ENCODE peak calls at places on chromosomes 12 and 14, in six cellular contexts. One of them, this sample, is unnamed.

GRCh38 chr12:120327593-120327992 is at the start of gene PLA2G1B:
- DNase-seq in A549: no peak
- DNase-seq in GM12878: no peak
- DNase-seq in H1: no peak
- DNase-seq in K562: no peak
- DNase-seq in HCT116: no peak
- DNase-seq in this sample: no peak

GRCh38 chr12:459430-460258 is at the start of gene B4GALNT3:
- DNase-seq in A549: peak
- DNase-seq in GM12878: no peak
- DNase-seq in H1: peak
- DNase-seq in K562: peak
- DNase-seq in HCT116: peak
- DNase-seq in this sample: peak

GRCh38 chr12:6084261-6084968 is 40.1 kb downstream of the VWF start:
- DNase-seq in A549: peak
- DNase-seq in GM12878: no peak
- DNase-seq in H1: peak
- DNase-seq in K562: no peak
- DNase-seq in HCT116: peak
- DNase-seq in this sample: peak

GRCh38 chr12:77947326-77947725 is 116.6 kb downstream of the NAV3 start:
- DNase-seq in A549: peak
- DNase-seq in GM12878: no peak
- DNase-seq in H1: no peak
- DNase-seq in K562: no peak
- DNase-seq in HCT116: no peak
- DNase-seq in this sample: no peak

GRCh38 chr14:103533999-103534575 is 5.1 kb downstream of the TRMT61A start:
- DNase-seq in A549: no peak
- DNase-seq in GM12878: no peak
- DNase-seq in H1: no peak
- DNase-seq in K562: no peak
- DNase-seq in HCT116: no peak
- DNase-seq in this sample: no peak

GRCh38 chr12:103933237-103933636 is 3.0 kb downstream of the HSP90B1 start:
- DNase-seq in A549: no peak
- DNase-seq in GM12878: no peak
- DNase-seq in H1: no peak
- DNase-seq in K562: no peak
- DNase-seq in HCT116: no peak
- DNase-seq in this sample: no peak

GRCh38 chr12:59087077-59087673 is 166.9 kb upstream of the LRIG3 start:
- DNase-seq in A549: no peak
- DNase-seq in GM12878: no peak
- DNase-seq in H1: no peak
- DNase-seq in K562: no peak
- DNase-seq in HCT116: peak
- DNase-seq in this sample: peak

GRCh38 chr12:24562761-24563392 is 386.0 kb downstream of the BCAT1 start:
- DNase-seq in A549: peak
- DNase-seq in GM12878: no peak
- DNase-seq in H1: peak
- DNase-seq in K562: no peak
- DNase-seq in HCT116: no peak
- DNase-seq in this sample: peak

GRCh38 chr12:80834724-80835123 is 103.0 kb downstream of the LIN7A start:
- DNase-seq in A549: no peak
- DNase-seq in GM12878: no peak
- DNase-seq in H1: no peak
- DNase-seq in K562: no peak
- DNase-seq in HCT116: no peak
- DNase-seq in this sample: no peak

GRCh38 chr12:40473979-40474378 is 218.3 kb upstream of the CNTN1 start:
- DNase-seq in A549: no peak
- DNase-seq in GM12878: no peak
- DNase-seq in H1: no peak
- DNase-seq in K562: no peak
- DNase-seq in HCT116: no peak
- DNase-seq in this sample: no peak

DNA sequence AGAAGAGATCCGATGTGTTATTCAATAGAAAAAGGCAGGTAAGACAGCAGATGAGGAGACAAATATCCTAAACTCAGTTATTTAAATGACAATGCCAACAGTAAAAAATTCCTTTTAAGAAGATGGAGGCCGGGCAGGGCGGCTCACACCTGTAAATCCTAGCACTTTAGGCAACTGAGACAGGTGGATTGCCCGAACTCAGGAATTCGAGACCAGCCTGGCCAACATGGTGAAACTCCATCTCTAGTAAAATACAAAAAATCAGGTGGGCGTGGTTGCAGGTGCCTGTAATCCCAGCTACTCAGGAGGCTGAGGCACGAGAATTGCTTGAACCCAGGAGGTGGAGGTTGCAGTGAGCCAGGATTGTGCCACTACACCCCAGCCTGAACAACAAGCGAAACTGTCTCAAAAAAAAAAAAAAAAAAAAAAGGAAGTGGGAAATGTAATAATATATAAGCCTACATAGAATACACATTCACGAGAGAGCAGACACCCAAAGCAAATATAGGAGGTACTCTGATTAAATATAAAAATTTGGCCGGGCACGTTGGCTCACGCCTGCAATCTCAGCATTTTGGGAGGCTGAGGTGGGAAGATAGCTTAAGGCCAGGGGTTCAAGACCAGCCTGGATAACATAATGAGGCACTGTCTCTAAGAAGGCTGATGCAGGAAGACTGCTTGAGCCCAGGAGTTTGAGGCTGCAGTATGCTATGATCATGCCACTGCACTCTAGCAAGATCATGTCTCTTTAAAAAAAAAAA is 19.0 kb downstream of the CORO1C start:
- DNase-seq in A549: no peak
- DNase-seq in GM12878: no peak
- DNase-seq in H1: peak
- DNase-seq in K562: no peak
- DNase-seq in HCT116: no peak
- DNase-seq in this sample: no peak
- H3K4me2 ChIP-seq in A549: peak
- H3K4me2 ChIP-seq in GM12878: peak
- H3K4me2 ChIP-seq in H1: no peak
- H3K4me2 ChIP-seq in K562: peak
- H3K4me2 ChIP-seq in HCT116: no peak
- H3K4me2 ChIP-seq in this sample: no peak

GRCh38 chr14:53609009-53609408 is 347.6 kb downstream of the BMP4 start:
- DNase-seq in A549: no peak
- DNase-seq in GM12878: no peak
- DNase-seq in H1: no peak
- DNase-seq in K562: no peak
- DNase-seq in HCT116: no peak
- DNase-seq in this sample: no peak

GRCh38 chr14:53610947-53611346 is 345.7 kb downstream of the BMP4 start:
- DNase-seq in A549: no peak
- DNase-seq in GM12878: no peak
- DNase-seq in H1: no peak
- DNase-seq in K562: no peak
- DNase-seq in HCT116: no peak
- DNase-seq in this sample: no peak

GRCh38 chr14:53605562-53605961 is 351.1 kb downstream of the BMP4 start:
- DNase-seq in A549: no peak
- DNase-seq in GM12878: no peak
- DNase-seq in H1: no peak
- DNase-seq in K562: no peak
- DNase-seq in HCT116: no peak
- DNase-seq in this sample: no peak

GRCh38 chr14:53603994-53604393 is 352.6 kb downstream of the BMP4 start:
- DNase-seq in A549: no peak
- DNase-seq in GM12878: no peak
- DNase-seq in H1: no peak
- DNase-seq in K562: no peak
- DNase-seq in HCT116: no peak
- DNase-seq in this sample: no peak

GRCh38 chr14:53608369-53608768 is 348.3 kb downstream of the BMP4 start:
- DNase-seq in A549: peak
- DNase-seq in GM12878: no peak
- DNase-seq in H1: no peak
- DNase-seq in K562: no peak
- DNase-seq in HCT116: peak
- DNase-seq in this sample: no peak
- TF ChIP-seq MAX in A549: peak
- TF ChIP-seq MAX in GM12878: no peak
- TF ChIP-seq MAX in H1: no peak
- TF ChIP-seq MAX in K562: no peak
- TF ChIP-seq MAX in HCT116: peak
- TF ChIP-seq MAX in this sample: no peak

GRCh38 chr12:10320643-10321042 is 13.0 kb downstream of the KLRD1 start:
- DNase-seq in A549: no peak
- DNase-seq in GM12878: no peak
- DNase-seq in H1: no peak
- DNase-seq in K562: no peak
- DNase-seq in HCT116: no peak
- DNase-seq in this sample: no peak
- H3K4me2 ChIP-seq in A549: no peak
- H3K4me2 ChIP-seq in GM12878: peak
- H3K4me2 ChIP-seq in H1: no peak
- H3K4me2 ChIP-seq in K562: no peak
- H3K4me2 ChIP-seq in HCT116: no peak
- H3K4me2 ChIP-seq in this sample: no peak

DNA sequence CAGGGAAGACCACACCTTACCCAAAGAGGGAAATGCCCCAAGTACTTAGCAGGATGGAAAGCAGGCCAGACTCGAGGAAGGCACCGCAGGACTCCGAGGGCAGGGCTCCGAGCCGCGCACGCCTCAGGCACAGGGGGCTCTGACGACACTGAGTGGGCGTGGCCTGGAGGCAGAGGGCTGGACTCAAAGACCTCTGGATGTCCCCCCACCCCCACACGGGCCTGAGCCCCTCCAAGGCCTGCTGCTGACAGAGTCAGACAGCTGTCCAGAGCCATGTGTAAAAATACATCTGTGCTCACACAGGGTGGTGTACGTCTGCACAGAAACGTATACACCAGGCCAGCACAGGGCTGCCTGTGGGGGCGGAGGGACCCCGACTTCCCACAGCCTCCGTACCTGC is 1.4 kb downstream of the AKT1 start:
- DNase-seq in A549: peak
- DNase-seq in GM12878: no peak
- DNase-seq in H1: peak
- DNase-seq in K562: peak
- DNase-seq in HCT116: no peak
- DNase-seq in this sample: peak
- TF ChIP-seq MAX in A549: peak
- TF ChIP-seq MAX in GM12878: no peak
- TF ChIP-seq MAX in H1: peak
- TF ChIP-seq MAX in K562: no peak
- TF ChIP-seq MAX in HCT116: no peak
- TF ChIP-seq MAX in this sample: no peak

GRCh38 chr12:57218030-57218853 is 1.6 kb downstream of the NXPH4 start:
- DNase-seq in A549: no peak
- DNase-seq in GM12878: no peak
- DNase-seq in H1: peak
- DNase-seq in K562: no peak
- DNase-seq in HCT116: no peak
- DNase-seq in this sample: peak
- H3K4me2 ChIP-seq in A549: no peak
- H3K4me2 ChIP-seq in GM12878: no peak
- H3K4me2 ChIP-seq in H1: peak
- H3K4me2 ChIP-seq in K562: no peak
- H3K4me2 ChIP-seq in HCT116: peak
- H3K4me2 ChIP-seq in this sample: no peak

DNA sequence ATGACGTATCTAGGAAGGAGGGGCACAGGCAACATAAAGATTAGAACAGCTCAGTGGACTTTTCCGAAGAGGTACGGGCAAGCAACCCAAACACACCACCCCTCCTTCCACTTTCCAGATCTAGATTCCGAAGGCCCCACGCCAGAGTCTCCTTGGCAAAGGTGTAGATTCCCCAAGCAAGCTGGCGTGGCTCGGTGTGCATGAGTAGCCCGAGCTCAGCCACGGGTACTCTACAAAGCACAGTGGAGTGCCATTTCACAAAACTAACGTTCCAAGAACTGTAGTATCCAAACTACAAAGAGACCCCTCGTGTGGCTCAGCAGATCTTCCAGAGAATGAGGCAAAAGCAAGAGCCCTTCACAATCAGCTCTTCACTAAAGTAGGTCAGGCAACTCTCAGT is 72.2 kb downstream of the FOXN3 start:
- DNase-seq in A549: no peak
- DNase-seq in GM12878: no peak
- DNase-seq in H1: no peak
- DNase-seq in K562: no peak
- DNase-seq in HCT116: no peak
- DNase-seq in this sample: no peak
- TF ChIP-seq MAX in A549: no peak
- TF ChIP-seq MAX in GM12878: no peak
- TF ChIP-seq MAX in H1: no peak
- TF ChIP-seq MAX in K562: no peak
- TF ChIP-seq MAX in HCT116: no peak
- TF ChIP-seq MAX in this sample: no peak

GRCh38 chr14:96585672-96586013 is 83.5 kb downstream of the PAPOLA start:
- DNase-seq in A549: no peak
- DNase-seq in GM12878: no peak
- DNase-seq in H1: no peak
- DNase-seq in K562: no peak
- DNase-seq in HCT116: no peak
- DNase-seq in this sample: peak
- H3K4me2 ChIP-seq in A549: no peak
- H3K4me2 ChIP-seq in GM12878: no peak
- H3K4me2 ChIP-seq in H1: no peak
- H3K4me2 ChIP-seq in K562: no peak
- H3K4me2 ChIP-seq in HCT116: no peak
- H3K4me2 ChIP-seq in this sample: no peak